ENCODE peak calls at places on chromosomes 5 and 9, in eight cellular contexts. J, C, B, W, S, M, V and P are unnamed samples.

GRCh38 chr5:66655395-66656324 is 59.5 kb downstream of the MAST4 start:
- ATAC-seq in B (peak), M (no peak), W (no peak), C (peak), J (no peak), V (no peak), S (no peak), P (no peak)

GRCh38 chr5:135453613-135454012 is 1.5 kb upstream of the TIFAB start:
- ATAC-seq in V (no peak), J (no peak), B (no peak), W (no peak), C (no peak), M (no peak), S (no peak), P (no peak)

GRCh38 chr9:91880378-91880972 is 69.6 kb downstream of the ROR2 start:
- ATAC-seq in V (no peak), J (no peak), S (no peak), C (no peak), W (no peak), M (no peak), B (no peak), P (no peak)

GRCh38 chr5:124410539-124410938 is 335.9 kb downstream of the ZNF608 start:
- ATAC-seq in V (no peak), M (no peak), S (no peak), J (no peak), W (no peak), B (no peak), C (no peak), P (no peak)

GRCh38 chr5:95595289-95595931 is 24.5 kb upstream of the GPR150 start:
- ATAC-seq in S (no peak), M (no peak), J (no peak), C (no peak), W (no peak), V (no peak), B (no peak), P (no peak)

GRCh38 chr5:82855893-82856292 is 221.3 kb downstream of the TMEM167A start:
- ATAC-seq in J (no peak), S (no peak), C (no peak), V (no peak), M (no peak), W (no peak), B (no peak), P (no peak)

GRCh38 chr5:9533577-9534334 is 12.1 kb downstream of the SEMA5A start:
- ATAC-seq in W (no peak), C (no peak), B (no peak), M (no peak), J (no peak), V (no peak), S (no peak), P (no peak)

GRCh38 chr5:150122158-150122510 is 33.5 kb downstream of the PDGFRB start:
- ATAC-seq in S (peak), W (no peak), M (peak), B (no peak), J (no peak), V (no peak), C (peak), P (peak)

GRCh38 chr9:18394847-18395355 is 79.1 kb upstream of the ADAMTSL1 start:
- ATAC-seq in B (no peak), J (no peak), C (no peak), V (no peak), M (no peak), S (no peak), W (no peak), P (no peak)

GRCh38 chr5:98638701-98639100 is 134.8 kb upstream of the RGMB start:
- ATAC-seq in J (no peak), C (no peak), B (peak), W (no peak), S (no peak), M (no peak), V (no peak), P (no peak)

GRCh38 chr5:111997308-111998159 is 240.5 kb upstream of the NREP start:
- ATAC-seq in W (no peak), C (no peak), J (no peak), B (no peak), M (no peak), V (no peak), S (no peak), P (peak)